ENCODE peak calls at places on chromosomes 4 and X, in four cellular contexts. R is ureter, L is colonic mucosa, I is nephron progenitor cell. U is an unnamed sample.

GRCh38 chr4:32689520-32689919 is 1969.4 kb downstream of the PCDH7 start:
- DNase-seq in R (no peak), L (no peak), I (no peak), U (no peak)

GRCh38 chrX:1468250-1468772 is 15.6 kb upstream of the ASMTL start:
- DNase-seq in R (peak), L (peak), I (no peak), U (no peak)

GRCh38 chr4:183146478-183146877 is 47.4 kb downstream of the WWC2 start:
- DNase-seq in R (no peak), L (no peak), I (no peak), U (no peak)

GRCh38 chr4:52950226-52950625 is 88.1 kb downstream of the RASL11B start:
- DNase-seq in R (no peak), L (no peak), I (no peak), U (no peak)

GRCh38 chrX:34401411-34401810 is 255.7 kb downstream of the TMEM47 start:
- DNase-seq in R (no peak), L (no peak), I (no peak), U (no peak)

GRCh38 chrX:129957241-129958099 is 25.0 kb upstream of the BCORL1 start:
- DNase-seq in R (peak), L (peak), I (peak), U (peak)

GRCh38 chrX:130770615-130771014 is 132.4 kb downstream of the ENOX2 start:
- DNase-seq in R (no peak), L (no peak), I (no peak), U (no peak)

GRCh38 chr4:2795558-2796260 is 2.8 kb downstream of the SH3BP2 start:
- DNase-seq in R (peak), L (peak), I (no peak), U (no peak)

GRCh38 chr4:112031712-112032328 is 113.4 kb upstream of the FAM241A start:
- DNase-seq in R (no peak), L (peak), I (peak), U (peak)

U was measured in HEK293T.